ENCODE peak calls at places on chromosomes 1 and 21, in four cellular contexts. D, G, O and J are unnamed samples.

GRCh38 chr1:29453502-29454240 is 217.3 kb downstream of the PTPRU start:
- DNase-seq in D (peak), G (no peak), O (peak), J (peak)

GRCh38 chr1:30748699-30749401 is 8.7 kb downstream of the LAPTM5 start:
- DNase-seq in D (no peak), G (no peak), O (no peak), J (no peak)

GRCh38 chr21:44686000-44686781 is 4.2 kb upstream of the KRTAP12-1 start:
- DNase-seq in D (no peak), G (no peak), O (no peak), J (no peak)

GRCh38 chr1:160081261-160081936 is at the start of gene KCNJ9:
- DNase-seq in D (peak), G (no peak), O (no peak), J (no peak)

GRCh38 chr1:182637769-182638168 is 33.6 kb upstream of the RGS16 start:
- DNase-seq in D (no peak), G (no peak), O (no peak), J (no peak)

GRCh38 chr1:159900086-159900680 is at the start of gene CFAP45:
- DNase-seq in D (peak), G (no peak), O (no peak), J (peak)

GRCh38 chr1:179781962-179782361 is 38.9 kb downstream of the FAM163A start:
- DNase-seq in D (no peak), G (no peak), O (no peak), J (no peak)

GRCh38 chr1:197675475-197676324 is 99.6 kb downstream of the DENND1B start:
- DNase-seq in D (peak), G (no peak), O (no peak), J (no peak)

GRCh38 chr1:97186381-97186780 is 464.8 kb downstream of the PTBP2 start:
- DNase-seq in D (no peak), G (no peak), O (peak), J (no peak)

GRCh38 chr1:41629571-41629970 is 145.1 kb upstream of the EDN2 start:
- DNase-seq in D (no peak), G (no peak), O (no peak), J (no peak)

GRCh38 chr21:45406801-45407628 is 2.0 kb downstream of the COL18A1 start:
- DNase-seq in D (peak), G (no peak), O (peak), J (no peak)

GRCh38 chr1:90313756-90314155 is 318.8 kb downstream of the ZNF326 start:
- DNase-seq in D (no peak), G (no peak), O (no peak), J (no peak)

GRCh38 chr1:163106364-163106987 is 37.3 kb downstream of the RGS4 start:
- DNase-seq in D (no peak), G (no peak), O (no peak), J (no peak)

GRCh38 chr1:236535656-236536293 is 12.0 kb downstream of the LGALS8 start:
- DNase-seq in D (no peak), G (no peak), O (no peak), J (no peak)

GRCh38 chr21:46092026-46092764 is 5.7 kb upstream of the COL6A2 start:
- DNase-seq in D (no peak), G (no peak), O (no peak), J (no peak)

GRCh38 chr1:53682881-53683280 is 56.1 kb downstream of the GLIS1 start:
- DNase-seq in D (no peak), G (no peak), O (no peak), J (no peak)

GRCh38 chr1:92482665-92483441 is 3.9 kb downstream of the GFI1 start:
- DNase-seq in D (no peak), G (no peak), O (no peak), J (no peak)

GRCh38 chr1:154935749-154936415 is 637 bp downstream of the PMVK start:
- DNase-seq in D (no peak), G (no peak), O (no peak), J (no peak)

GRCh38 chr1:59232209-59232608 is 64.7 kb upstream of the FGGY start:
- DNase-seq in D (no peak), G (no peak), O (peak), J (no peak)

GRCh38 chr1:57204091-57204490 is 219.8 kb downstream of the DAB1 start:
- DNase-seq in D (no peak), G (peak), O (no peak), J (no peak)

GRCh38 chr21:38498057-38498833 is at the start of gene ERG:
- DNase-seq in D (no peak), G (no peak), O (no peak), J (no peak)

GRCh38 chr1:39132505-39133339 is 71.8 kb upstream of the MACF1 start:
- DNase-seq in D (peak), G (no peak), O (peak), J (no peak)

GRCh38 chr21:42219606-42220137 is 732 bp downstream of the ABCG1 start:
- DNase-seq in D (no peak), G (no peak), O (no peak), J (peak)

GRCh38 chr21:39348040-39348354 is 891 bp downstream of the HMGN1 start:
- DNase-seq in D (no peak), G (no peak), O (no peak), J (no peak)

GRCh38 chr1:54327386-54328116 is 78.6 kb downstream of the SSBP3 start:
- DNase-seq in D (peak), G (no peak), O (no peak), J (peak)

GRCh38 chr1:21517161-21517589 is 8.0 kb downstream of the ALPL start:
- DNase-seq in D (no peak), G (no peak), O (peak), J (no peak)

DNA sequence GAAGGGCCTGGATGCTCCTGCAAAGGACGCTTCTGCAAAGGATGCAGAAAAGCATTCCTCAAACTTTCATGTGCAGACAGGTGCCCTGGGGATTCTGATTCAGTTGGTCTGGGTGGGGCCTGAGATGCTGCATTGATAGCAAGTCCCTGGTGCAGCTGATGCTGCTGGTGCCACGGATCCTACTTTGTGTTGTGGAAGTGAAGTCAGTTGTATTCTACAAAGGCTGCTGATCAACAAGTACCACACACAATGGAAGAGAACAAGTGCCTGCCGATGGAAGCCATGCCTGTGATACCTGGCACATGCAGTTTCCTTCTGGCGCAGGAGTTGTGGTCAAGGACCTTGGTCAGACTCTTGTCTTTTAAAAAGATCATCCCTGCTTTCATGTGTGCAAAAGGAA is 478.8 kb downstream of the CAMTA1 start:
- DNase-seq in D (no peak), G (no peak), O (no peak), J (no peak)
- TF ChIP-seq TARDBP in D (no peak), G (no peak), O (no peak), J (no peak)

GRCh38 chr1:111739984-111740765 is 980 bp upstream of the INKA2 start:
- DNase-seq in D (peak), G (no peak), O (no peak), J (peak)
- TF ChIP-seq TARDBP in D (no peak), G (no peak), O (no peak), J (no peak)

GRCh38 chr1:220841293-220841692 is 38.0 kb upstream of the HLX start:
- DNase-seq in D (no peak), G (no peak), O (no peak), J (no peak)
- TF ChIP-seq TARDBP in D (no peak), G (no peak), O (no peak), J (no peak)

DNA sequence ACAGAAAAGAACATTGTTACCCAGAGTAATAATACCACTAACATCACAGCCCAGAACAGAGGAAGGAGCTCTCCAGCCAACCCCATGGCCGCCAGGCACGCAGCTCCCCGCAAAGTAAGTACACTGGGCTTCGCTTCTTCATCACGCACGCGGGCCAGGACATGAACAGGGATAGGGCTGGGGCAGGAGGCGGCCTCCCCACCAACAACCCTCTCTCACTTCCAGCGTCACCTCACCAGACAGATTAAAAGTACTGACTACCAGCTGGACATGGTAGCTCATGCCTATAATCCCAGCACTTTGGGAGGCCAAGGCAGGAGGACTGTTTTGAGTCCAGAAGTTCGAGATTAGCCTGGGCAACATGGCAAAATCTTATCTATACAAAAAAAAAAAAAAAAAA is 78.3 kb downstream of the NPHP4 start:
- DNase-seq in D (no peak), G (no peak), O (no peak), J (no peak)
- TF ChIP-seq TARDBP in D (no peak), G (no peak), O (no peak), J (no peak)

DNA sequence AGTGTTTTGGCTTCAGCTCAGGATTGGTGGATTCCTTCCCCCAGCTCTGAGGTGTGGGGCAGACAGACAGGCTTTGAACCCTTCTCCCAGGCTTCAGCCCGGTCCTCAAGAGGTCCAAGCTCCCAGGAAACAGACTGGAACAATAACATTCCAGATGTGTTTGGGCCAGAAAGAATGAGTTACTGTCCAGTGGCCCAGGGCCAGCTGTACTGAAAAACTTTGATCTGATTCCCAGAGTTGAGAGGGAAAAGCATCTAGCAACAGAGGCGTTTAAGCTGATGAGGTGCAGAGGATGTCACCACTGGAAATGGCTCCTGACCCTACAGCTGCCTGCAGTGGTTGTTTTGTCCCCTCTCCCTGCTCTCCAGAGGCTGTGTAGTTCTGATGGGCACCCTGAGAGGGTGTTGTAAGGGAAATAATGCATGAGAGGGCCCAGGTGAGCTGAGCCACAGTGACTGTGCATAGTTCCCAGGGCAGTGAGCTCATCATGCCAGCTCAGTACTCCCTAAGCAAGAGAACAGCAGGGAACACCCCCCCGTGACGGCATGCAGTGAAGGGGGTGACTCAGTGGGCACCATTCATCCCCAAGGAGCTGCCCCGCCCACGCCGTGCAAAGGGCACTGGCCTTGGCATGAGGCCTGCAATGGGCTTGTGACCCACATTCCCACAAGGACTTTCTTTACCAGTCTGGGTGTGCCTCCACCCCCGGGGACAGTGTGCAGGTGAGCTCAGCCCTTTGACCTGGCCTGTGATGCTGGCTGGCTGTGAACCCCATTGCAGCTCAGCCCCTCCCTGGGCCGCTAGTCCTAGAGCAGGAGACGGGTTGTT is 13.8 kb upstream of the SFN start:
- DNase-seq in D (no peak), G (no peak), O (peak), J (no peak)
- TF ChIP-seq TARDBP in D (no peak), G (no peak), O (no peak), J (no peak)

GRCh38 chr1:110258734-110259133 is 48.6 kb downstream of the KCNC4 start:
- DNase-seq in D (no peak), G (no peak), O (no peak), J (no peak)

GRCh38 chr1:110255388-110255787 is 45.3 kb downstream of the KCNC4 start:
- DNase-seq in D (no peak), G (no peak), O (no peak), J (no peak)

GRCh38 chr1:110253213-110253612 is 43.1 kb downstream of the KCNC4 start:
- DNase-seq in D (no peak), G (no peak), O (no peak), J (no peak)

GRCh38 chr1:110250749-110251148 is 40.6 kb downstream of the KCNC4 start:
- DNase-seq in D (no peak), G (no peak), O (no peak), J (no peak)

DNA sequence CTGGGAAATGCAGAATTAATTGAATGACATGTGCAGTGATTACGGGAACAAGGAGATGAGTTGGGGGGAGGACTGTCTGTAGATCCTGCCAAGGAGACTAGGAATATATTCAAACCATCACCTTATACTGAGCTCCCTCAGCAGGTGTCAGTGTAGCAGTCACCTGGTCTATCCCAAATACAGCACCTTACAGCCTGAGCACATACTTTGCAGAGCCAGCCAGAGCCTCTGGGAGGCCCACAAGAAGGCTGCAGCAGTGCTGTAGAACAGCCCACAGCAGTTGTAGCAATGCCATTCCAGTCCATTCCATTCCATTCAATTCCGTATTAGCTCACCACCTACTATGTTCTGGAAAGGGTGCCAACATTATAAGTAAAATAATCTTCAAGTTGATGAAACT is 44.5 kb downstream of the KCNC4 start:
- DNase-seq in D (no peak), G (no peak), O (no peak), J (no peak)
- TF ChIP-seq TARDBP in D (no peak), G (no peak), O (no peak), J (no peak)

GRCh38 chr1:17588048-17588781 is 48.7 kb downstream of the ARHGEF10L start:
- DNase-seq in D (no peak), G (no peak), O (peak), J (no peak)

GRCh38 chr1:17594026-17594425 is 54.5 kb downstream of the ARHGEF10L start:
- DNase-seq in D (no peak), G (no peak), O (no peak), J (no peak)

GRCh38 chr1:17595602-17595925 is 56.1 kb downstream of the ARHGEF10L start:
- DNase-seq in D (no peak), G (no peak), O (no peak), J (no peak)

GRCh38 chr1:17594690-17595601 is 55.4 kb downstream of the ARHGEF10L start:
- DNase-seq in D (no peak), G (no peak), O (no peak), J (no peak)

GRCh38 chr1:17591814-17592430 is 52.4 kb downstream of the ARHGEF10L start:
- DNase-seq in D (no peak), G (no peak), O (peak), J (no peak)
- TF ChIP-seq TARDBP in D (no peak), G (no peak), O (peak), J (no peak)